ENCODE peak calls at places on chromosomes 1 and 21, in eight cellular contexts. K, V, O, S, E, C, I and W are unnamed samples.

GRCh38 chr21:21907271-21907670 is 909.1 kb downstream of the NCAM2 start:
- DNase-seq in K (no peak), V (peak; percentile 83), O (no peak), S (no peak), E (no peak), C (no peak), I (no peak), W (no peak)

GRCh38 chr1:76425843-76426145 is 351.2 kb downstream of the ST6GALNAC3 start:
- DNase-seq in K (no peak), V (peak; percentile 93), O (peak; percentile 86), S (no peak), E (no peak), C (peak; percentile 1), I (peak; percentile 64), W (no peak)

GRCh38 chr21:39610705-39611104 is 2.0 kb upstream of the B3GALT5 start:
- DNase-seq in K (no peak), V (peak; percentile 55), O (no peak), S (no peak), E (no peak), C (no peak), I (no peak), W (no peak)

GRCh38 chr1:80656011-80656627 is 1144.6 kb upstream of the ADGRL2 start:
- DNase-seq in K (no peak), V (peak; percentile 10), O (no peak), S (no peak), E (no peak), C (no peak), I (peak; percentile 60), W (no peak)

GRCh38 chr1:53550201-53550741 is 91.1 kb downstream of the DMRTB1 start:
- DNase-seq in K (no peak), V (peak; percentile 73), O (peak; percentile 31), S (no peak), E (no peak), C (no peak), I (peak; percentile 10), W (no peak)

GRCh38 chr1:41174170-41174569 is 67.9 kb downstream of the SCMH1 start:
- DNase-seq in K (no peak), V (peak; percentile 28), O (no peak), S (no peak), E (no peak), C (no peak), I (peak; percentile 85), W (no peak)

GRCh38 chr1:198669023-198669698 is 30.3 kb downstream of the PTPRC start:
- DNase-seq in K (no peak), V (peak; percentile 93), O (peak; percentile 96), S (no peak), E (no peak), C (peak; percentile 47), I (peak; percentile 91), W (no peak)

GRCh38 chr21:46052703-46053651 is 44.9 kb upstream of the COL6A2 start:
- DNase-seq in K (peak; percentile 8), V (peak; percentile 61), O (peak; percentile 62), S (peak; percentile 65), E (no peak), C (peak; percentile 35), I (peak; percentile 20), W (no peak)

GRCh38 chr1:33111965-33112364 is 31.0 kb downstream of the AZIN2 start:
- DNase-seq in K (no peak), V (peak; percentile 72), O (peak; percentile 37), S (no peak), E (no peak), C (no peak), I (peak; percentile 66), W (peak; percentile 16)

GRCh38 chr1:76668046-76668445 is 199.2 kb upstream of the ST6GALNAC5 start:
- DNase-seq in K (no peak), V (peak; percentile 13), O (no peak), S (no peak), E (no peak), C (no peak), I (no peak), W (no peak)

GRCh38 chr1:39409055-39409816 is 82.2 kb upstream of the BMP8A start:
- DNase-seq in K (no peak), V (peak; percentile 63), O (peak; percentile 78), S (no peak), E (no peak), C (peak; percentile 66), I (peak; percentile 15), W (peak; percentile 13)

GRCh38 chr1:6245869-6246496 is 2.0 kb downstream of the HES3 start:
- DNase-seq in K (no peak), V (no peak), O (no peak), S (peak; percentile 29), E (no peak), C (no peak), I (peak; percentile 45), W (peak; percentile 74)

GRCh38 chr21:41069305-41069642 is 98.7 kb upstream of the BACE2 start:
- DNase-seq in K (no peak), V (no peak), O (no peak), S (no peak), E (no peak), C (no peak), I (no peak), W (no peak)

GRCh38 chr1:3036646-3037280 is 15.5 kb downstream of the ACTRT2 start:
- DNase-seq in K (no peak), V (no peak), O (no peak), S (no peak), E (no peak), C (no peak), I (no peak), W (no peak)